ENCODE peak calls at places on chromosome 7, in ten cellular contexts. M is AG09309, H is aorta, O is neural progenitor cell, T is mammary epithelial cell, F is endothelial cell of umbilical vein, E is small intestine, A is A549, U is hepatocyte, Y is pancreas. V is an unnamed sample.
A peak's percentile ranks its signal among the peaks of the same experiment; 100 is the strongest.

GRCh38 chr7:72217151-72217550 is 195.0 kb downstream of the CALN1 start:
- DNase-seq in T (no peak), Y (no peak), F (no peak), O (no peak), H (no peak), A (no peak), E (no peak), U (no peak), M (no peak), V (no peak)

GRCh38 chr7:150862356-150862755 is 10.0 kb downstream of the AOC1 start:
- DNase-seq in A (no peak), H (no peak), T (no peak), E (no peak), M (no peak), F (no peak), U (no peak), O (no peak), Y (no peak), V (no peak)

GRCh38 chr7:22039696-22040095 is 94.0 kb upstream of the CDCA7L start:
- DNase-seq in Y (no peak), F (no peak), M (no peak), E (no peak), U (no peak), T (no peak), O (no peak), A (no peak), H (no peak), V (no peak)

GRCh38 chr7:55526770-55527169 is 45.5 kb downstream of the VOPP1 start:
- DNase-seq in F (no peak), T (no peak), M (no peak), U (no peak), A (no peak), H (no peak), Y (no peak), E (no peak), O (peak; percentile 85), V (peak; percentile 69)

GRCh38 chr7:135253851-135254815 is 20.5 kb downstream of the STRA8 start:
- DNase-seq in F (peak; percentile 89), O (no peak), E (peak; percentile 4), U (peak; percentile 32), T (peak; percentile 70), A (peak; percentile 54), M (peak; percentile 25), Y (peak; percentile 49), H (peak; percentile 94), V (no peak)

GRCh38 chr7:81470084-81470723 is 299.6 kb downstream of the HGF start:
- DNase-seq in O (peak; percentile 77), A (peak; percentile 52), T (peak; percentile 51), Y (peak; percentile 70), M (peak; percentile 50), H (peak; percentile 78), F (peak; percentile 54), U (peak; percentile 82), E (peak; percentile 73), V (peak; percentile 76)

GRCh38 chr7:17140421-17140820 is 158.0 kb upstream of the AHR start:
- DNase-seq in Y (no peak), F (no peak), O (no peak), E (no peak), M (no peak), H (no peak), U (no peak), A (no peak), T (peak; percentile 48), V (no peak)

GRCh38 chr7:105024734-105025133 is 10.7 kb downstream of the KMT2E start:
- DNase-seq in E (no peak), Y (no peak), O (no peak), A (no peak), M (no peak), T (no peak), U (no peak), H (no peak), F (no peak), V (no peak)

GRCh38 chr7:126083014-126083413 is 1153.4 kb upstream of the POT1 start:
- DNase-seq in Y (no peak), A (no peak), M (no peak), O (no peak), T (no peak), F (no peak), H (no peak), E (no peak), U (no peak), V (no peak)

GRCh38 chr7:126079581-126079980 is 1150.0 kb upstream of the POT1 start:
- DNase-seq in F (no peak), H (no peak), M (no peak), O (no peak), U (no peak), A (no peak), Y (no peak), T (no peak), E (no peak), V (no peak)

DNA sequence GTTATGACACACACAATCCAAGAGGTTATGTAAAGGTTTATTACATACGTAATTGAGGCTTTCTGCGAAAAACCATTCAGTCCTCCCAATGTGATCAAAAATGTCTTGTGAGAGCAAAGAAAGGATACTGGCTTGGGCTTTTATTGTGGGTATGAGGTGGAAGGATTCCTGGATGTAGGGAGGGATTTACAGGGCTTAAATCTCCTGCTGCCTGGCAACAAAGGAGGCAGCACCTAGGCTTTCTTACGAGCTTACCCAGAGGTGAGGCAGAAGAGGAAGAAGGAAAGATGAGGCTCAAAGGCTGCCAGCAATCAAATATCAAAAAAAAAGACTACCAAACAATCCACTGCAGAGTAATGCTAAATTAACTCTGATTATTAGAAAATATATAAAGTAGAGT is 1149.5 kb upstream of the POT1 start:
- DNase-seq in T (no peak), F (no peak), U (no peak), M (no peak), A (no peak), H (no peak), E (no peak), Y (no peak), O (peak; percentile 64), V (no peak)
- H3K4me3 ChIP-seq in T (no peak overlapping the region), F (no peak overlapping the region), U (no peak overlapping the region), M (no peak overlapping the region), A (no peak overlapping the region), H (no peak overlapping the region), E (no peak overlapping the region), Y (no peak overlapping the region), O (no peak overlapping the region), V (no peak overlapping the region)

GRCh38 chr7:103988468-103989199 is 824 bp downstream of the RELN start:
- DNase-seq in O (peak; percentile 24), U (peak; percentile 4), F (peak; percentile 9), M (no peak), T (peak; percentile 5), H (no peak), A (no peak), E (no peak), Y (no peak), V (peak; percentile 19)

GRCh38 chr7:103984050-103984449 is 5.4 kb downstream of the RELN start:
- DNase-seq in F (no peak), E (no peak), H (no peak), A (no peak), T (no peak), Y (no peak), O (no peak), M (no peak), U (no peak), V (no peak)

GRCh38 chr7:103987455-103987854 is 2.0 kb downstream of the RELN start:
- DNase-seq in E (no peak), O (peak; percentile 45), H (no peak), T (no peak), A (no peak), Y (no peak), F (no peak), U (no peak), M (no peak), V (no peak)

GRCh38 chr7:103983201-103983977 is 6.1 kb downstream of the RELN start:
- DNase-seq in O (no peak), M (no peak), F (no peak), A (no peak), H (no peak), E (no peak), U (no peak), Y (no peak), T (no peak), V (no peak)

GRCh38 chr7:103985565-103986126 is 3.8 kb downstream of the RELN start:
- DNase-seq in M (no peak), O (no peak), F (no peak), A (no peak), Y (no peak), T (no peak), H (no peak), U (no peak), E (no peak), V (no peak)
- H3K4me3 ChIP-seq in M (no peak overlapping the region), O (no peak overlapping the region), F (no peak overlapping the region), A (no peak overlapping the region), Y (no peak overlapping the region), T (no peak overlapping the region), H (no peak overlapping the region), U (no peak overlapping the region), E (no peak overlapping the region), V (no peak overlapping the region)

GRCh38 chr7:131106681-131107342 is 220.9 kb upstream of the MKLN1 start:
- DNase-seq in O (peak; percentile 56), A (no peak), Y (peak; percentile 69), T (no peak), E (peak; percentile 45), U (peak; percentile 50), M (no peak), F (no peak), H (peak; percentile 66), V (peak; percentile 46)

GRCh38 chr7:131104611-131105293 is 222.9 kb upstream of the MKLN1 start:
- DNase-seq in M (no peak), T (no peak), F (no peak), H (no peak), A (no peak), E (no peak), O (no peak), U (no peak), Y (no peak), V (no peak)

GRCh38 chr7:131105803-131106680 is 221.6 kb upstream of the MKLN1 start:
- DNase-seq in Y (peak; percentile 86), O (peak; percentile 77), A (peak; percentile 67), T (peak; percentile 73), F (peak; percentile 72), M (no peak), U (peak; percentile 87), H (peak; percentile 90), E (peak; percentile 77), V (peak; percentile 46)

GRCh38 chr7:131105294-131105802 is 222.3 kb upstream of the MKLN1 start:
- DNase-seq in A (no peak), T (no peak), H (no peak), U (no peak), M (no peak), O (no peak), F (peak; percentile 26), E (peak; percentile 13), Y (peak; percentile 55), V (no peak)

DNA sequence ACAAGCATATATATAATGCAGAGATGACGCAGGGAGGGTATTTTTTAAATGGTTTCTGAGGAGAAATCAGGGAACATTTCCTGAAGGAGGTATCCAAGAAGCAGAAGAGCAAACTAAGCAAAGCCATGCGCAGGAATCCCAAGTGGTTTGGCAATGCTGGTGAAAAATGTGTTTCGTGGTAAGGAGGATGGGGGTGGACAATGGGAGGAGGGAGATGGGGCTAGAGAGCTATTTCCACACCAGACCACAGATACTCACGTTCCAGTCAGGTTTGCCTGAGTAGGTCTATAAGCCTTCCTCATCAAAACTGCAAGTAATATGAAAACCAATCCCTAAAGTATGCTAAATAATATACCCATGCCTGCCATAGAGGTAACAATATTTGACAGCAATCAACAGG is 223.7 kb upstream of the MKLN1 start:
- DNase-seq in M (peak; percentile 75), O (no peak), U (no peak), Y (no peak), E (no peak), T (peak; percentile 68), F (no peak), A (no peak), H (no peak), V (no peak)
- H3K4me3 ChIP-seq in M (no peak overlapping the region), O (no peak overlapping the region), U (no peak overlapping the region), Y (no peak overlapping the region), E (no peak overlapping the region), T (no peak overlapping the region), F (no peak overlapping the region), A (peak overlapping the region; percentile 78), H (no peak overlapping the region), V (no peak overlapping the region)

GRCh38 chr7:27143950-27144798 is 693 bp upstream of the HOXA5 start:
- DNase-seq in U (no peak), H (no peak), E (no peak), F (no peak), T (peak; percentile 57), M (no peak), O (no peak), A (no peak), Y (no peak), V (no peak)

GRCh38 chr7:27145884-27146401 is 1.6 kb downstream of the HOXA6 start:
- DNase-seq in H (no peak), O (no peak), T (no peak), F (no peak), U (no peak), Y (no peak), M (no peak), A (no peak), E (no peak), V (no peak)

GRCh38 chr7:27146491-27147210 is 923 bp downstream of the HOXA6 start:
- DNase-seq in U (no peak), A (no peak), E (no peak), T (no peak), M (no peak), H (no peak), Y (no peak), F (no peak), O (no peak), V (no peak)

GRCh38 chr7:27144799-27145166 is 1.3 kb upstream of the HOXA5 start:
- DNase-seq in H (no peak), A (no peak), Y (no peak), O (no peak), T (peak; percentile 62), U (no peak), E (no peak), F (no peak), M (no peak), V (no peak)

DNA sequence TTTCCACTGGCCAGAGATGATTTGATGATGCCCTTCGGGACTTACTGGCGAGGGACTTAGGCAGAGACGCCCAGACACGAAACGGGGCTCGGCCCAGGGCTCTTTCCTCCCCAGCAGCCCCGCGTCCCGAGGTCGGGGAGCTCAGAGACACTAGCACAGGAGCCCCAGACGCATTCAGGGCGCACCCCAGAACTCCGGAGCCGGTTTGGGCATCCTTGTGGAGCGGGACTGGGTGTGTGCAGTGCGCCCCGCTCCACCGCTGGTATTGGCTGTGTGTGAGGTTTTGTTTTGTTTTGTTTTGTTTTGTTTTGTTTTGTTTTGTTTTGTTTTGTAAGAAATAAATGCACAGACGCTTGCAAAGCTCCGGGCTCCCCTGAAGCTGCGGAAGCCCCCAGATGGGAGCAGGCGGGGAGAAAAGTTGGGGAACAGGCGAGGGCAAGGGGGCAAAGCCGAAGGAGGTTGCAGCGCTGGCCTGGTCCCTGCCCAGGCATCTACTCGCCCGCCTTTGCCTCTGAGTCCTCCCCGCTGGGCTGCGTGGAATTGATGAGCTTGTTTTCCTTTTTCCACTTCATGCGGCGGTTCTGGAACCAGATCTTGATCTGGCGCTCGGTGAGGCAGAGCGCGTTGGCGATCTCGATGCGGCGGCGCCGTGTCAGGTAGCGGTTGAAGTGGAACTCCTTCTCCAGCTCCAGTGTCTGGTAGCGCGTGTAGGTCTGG is 1.8 kb upstream of the HOXA5 start:
- DNase-seq in Y (no peak), O (no peak), M (no peak), U (no peak), E (no peak), H (no peak), F (no peak), T (peak; percentile 60), A (no peak), V (no peak)
- H3K4me3 ChIP-seq in Y (no peak overlapping the region), O (no peak overlapping the region), M (no peak overlapping the region), U (no peak overlapping the region), E (no peak overlapping the region), H (no peak overlapping the region), F (no peak overlapping the region), T (peak overlapping the region; percentile 46), A (no peak overlapping the region), V (no peak overlapping the region)

V was measured in HAP-1.